ENCODE peak calls at places on chromosomes 16 and 17, in ten cellular contexts. One of them, this sample, is unnamed.

GRCh38 chr16:1213796-1214372 is 11.2 kb downstream of the TPSG1 start:
- DNase-seq in thoracic aorta: no peak
- DNase-seq in kidney: no peak
- DNase-seq in RWPE2: no peak
- DNase-seq in AG09319: no peak
- DNase-seq in A673: no peak
- DNase-seq in heart left ventricle: no peak
- DNase-seq in mucosa of descending colon: no peak
- DNase-seq in endodermal cell: no peak
- DNase-seq in fibroblast of lung: no peak
- DNase-seq in this sample: no peak

GRCh38 chr17:17680477-17681186 is 626 bp upstream of the RAI1 start:
- DNase-seq in kidney: no peak
- DNase-seq in RWPE2: no peak
- DNase-seq in A673: no peak
- DNase-seq in AG09319: no peak
- DNase-seq in thoracic aorta: no peak
- DNase-seq in heart left ventricle: no peak
- DNase-seq in endodermal cell: no peak
- DNase-seq in mucosa of descending colon: no peak
- DNase-seq in fibroblast of lung: no peak
- DNase-seq in this sample: no peak

GRCh38 chr16:85202631-85203461 is 90.6 kb upstream of the CIBAR2 start:
- DNase-seq in thoracic aorta: peak
- DNase-seq in fibroblast of lung: peak
- DNase-seq in mucosa of descending colon: peak
- DNase-seq in endodermal cell: peak
- DNase-seq in heart left ventricle: peak
- DNase-seq in RWPE2: no peak
- DNase-seq in AG09319: peak
- DNase-seq in A673: no peak
- DNase-seq in kidney: peak
- DNase-seq in this sample: peak

GRCh38 chr17:70621593-70621992 is 452.3 kb downstream of the KCNJ2 start:
- DNase-seq in mucosa of descending colon: no peak
- DNase-seq in fibroblast of lung: peak
- DNase-seq in kidney: no peak
- DNase-seq in thoracic aorta: no peak
- DNase-seq in endodermal cell: no peak
- DNase-seq in heart left ventricle: no peak
- DNase-seq in A673: peak
- DNase-seq in RWPE2: no peak
- DNase-seq in AG09319: no peak
- DNase-seq in this sample: no peak

GRCh38 chr16:89330177-89330856 is 112.8 kb downstream of the ZNF778 start:
- DNase-seq in endodermal cell: peak
- DNase-seq in RWPE2: peak
- DNase-seq in A673: no peak
- DNase-seq in thoracic aorta: no peak
- DNase-seq in mucosa of descending colon: no peak
- DNase-seq in AG09319: no peak
- DNase-seq in kidney: peak
- DNase-seq in heart left ventricle: peak
- DNase-seq in fibroblast of lung: peak
- DNase-seq in this sample: no peak

GRCh38 chr17:3558603-3559269 is 1.1 kb upstream of the TRPV3 start:
- DNase-seq in kidney: peak
- DNase-seq in AG09319: no peak
- DNase-seq in fibroblast of lung: peak
- DNase-seq in endodermal cell: peak
- DNase-seq in heart left ventricle: no peak
- DNase-seq in RWPE2: peak
- DNase-seq in A673: no peak
- DNase-seq in mucosa of descending colon: peak
- DNase-seq in thoracic aorta: no peak
- DNase-seq in this sample: no peak

GRCh38 chr17:41284546-41284945 is 9.0 kb downstream of the KRTAP9-7 start:
- DNase-seq in thoracic aorta: no peak
- DNase-seq in RWPE2: no peak
- DNase-seq in AG09319: no peak
- DNase-seq in A673: peak
- DNase-seq in fibroblast of lung: no peak
- DNase-seq in kidney: no peak
- DNase-seq in mucosa of descending colon: no peak
- DNase-seq in heart left ventricle: no peak
- DNase-seq in endodermal cell: no peak
- DNase-seq in this sample: no peak

GRCh38 chr16:48164907-48165715 is 9.3 kb upstream of the ABCC12 start:
- DNase-seq in endodermal cell: peak
- DNase-seq in A673: peak
- DNase-seq in heart left ventricle: peak
- DNase-seq in thoracic aorta: peak
- DNase-seq in RWPE2: no peak
- DNase-seq in AG09319: peak
- DNase-seq in mucosa of descending colon: peak
- DNase-seq in kidney: peak
- DNase-seq in fibroblast of lung: peak
- DNase-seq in this sample: peak

GRCh38 chr16:6153901-6154300 is 1056.3 kb upstream of the EEF2KMT start:
- DNase-seq in kidney: no peak
- DNase-seq in fibroblast of lung: peak
- DNase-seq in AG09319: no peak
- DNase-seq in endodermal cell: no peak
- DNase-seq in thoracic aorta: no peak
- DNase-seq in heart left ventricle: no peak
- DNase-seq in RWPE2: no peak
- DNase-seq in mucosa of descending colon: no peak
- DNase-seq in A673: no peak
- DNase-seq in this sample: no peak

GRCh38 chr17:82957469-82957795 is 117.6 kb upstream of the ZNF750 start:
- DNase-seq in kidney: peak
- DNase-seq in RWPE2: no peak
- DNase-seq in A673: no peak
- DNase-seq in thoracic aorta: no peak
- DNase-seq in endodermal cell: no peak
- DNase-seq in heart left ventricle: no peak
- DNase-seq in mucosa of descending colon: no peak
- DNase-seq in AG09319: no peak
- DNase-seq in fibroblast of lung: no peak
- DNase-seq in this sample: no peak

GRCh38 chr17:63679214-63679613 is 20.7 kb downstream of the LIMD2 start:
- DNase-seq in AG09319: no peak
- DNase-seq in RWPE2: no peak
- DNase-seq in mucosa of descending colon: no peak
- DNase-seq in kidney: no peak
- DNase-seq in endodermal cell: peak
- DNase-seq in A673: no peak
- DNase-seq in heart left ventricle: no peak
- DNase-seq in fibroblast of lung: no peak
- DNase-seq in thoracic aorta: no peak
- DNase-seq in this sample: no peak

GRCh38 chr16:70695351-70696070 is 9.7 kb upstream of the MTSS2 start:
- DNase-seq in AG09319: no peak
- DNase-seq in kidney: no peak
- DNase-seq in heart left ventricle: peak
- DNase-seq in thoracic aorta: no peak
- DNase-seq in fibroblast of lung: peak
- DNase-seq in endodermal cell: peak
- DNase-seq in RWPE2: no peak
- DNase-seq in mucosa of descending colon: peak
- DNase-seq in A673: no peak
- DNase-seq in this sample: no peak

GRCh38 chr17:55577011-55577586 is 65.8 kb upstream of the SMIM36 start:
- DNase-seq in heart left ventricle: peak
- DNase-seq in endodermal cell: no peak
- DNase-seq in mucosa of descending colon: peak
- DNase-seq in kidney: peak
- DNase-seq in AG09319: no peak
- DNase-seq in RWPE2: no peak
- DNase-seq in A673: peak
- DNase-seq in thoracic aorta: no peak
- DNase-seq in fibroblast of lung: peak
- DNase-seq in this sample: no peak

DNA sequence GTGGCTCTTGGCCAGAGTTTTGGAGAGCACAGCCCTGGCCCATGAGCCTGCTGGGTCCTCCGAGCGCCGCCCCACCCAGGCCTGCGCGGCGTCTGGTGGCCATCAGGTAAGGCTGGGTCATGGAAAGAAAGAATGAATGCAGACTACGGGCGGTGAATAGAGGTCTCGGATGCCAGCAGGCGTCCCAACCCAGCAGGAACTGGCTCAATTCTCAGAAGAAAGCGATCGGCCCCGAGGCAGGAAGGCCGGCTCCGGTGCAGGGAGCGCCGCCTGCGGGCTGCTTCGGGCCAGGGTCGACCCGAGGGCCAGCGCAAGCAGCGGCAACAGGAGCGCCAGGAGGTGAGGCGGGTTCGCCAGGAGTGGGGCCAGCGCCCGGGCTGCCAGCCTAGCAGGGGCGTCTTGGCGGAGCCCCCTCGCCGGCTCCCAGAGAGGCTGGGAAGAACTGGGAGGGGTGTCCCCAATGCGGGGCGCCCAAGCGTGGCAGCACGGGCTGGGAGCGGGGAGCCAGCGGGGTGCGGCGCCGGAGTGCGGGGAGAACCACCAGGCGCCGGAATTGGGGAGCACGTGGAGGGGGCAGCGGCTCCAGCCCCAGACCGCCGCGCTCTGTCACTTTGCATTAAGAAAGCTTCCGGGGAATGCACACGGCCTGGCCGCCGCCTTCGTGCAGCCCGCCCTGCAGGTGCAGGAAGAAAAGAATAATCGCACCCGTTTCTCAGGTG is 7.1 kb upstream of the TMC5 start:
- DNase-seq in endodermal cell: peak
- DNase-seq in heart left ventricle: no peak
- DNase-seq in thoracic aorta: no peak
- DNase-seq in kidney: no peak
- DNase-seq in A673: peak
- DNase-seq in AG09319: no peak
- DNase-seq in mucosa of descending colon: peak
- DNase-seq in fibroblast of lung: no peak
- DNase-seq in RWPE2: no peak
- DNase-seq in this sample: peak
- TF ChIP-seq CTCF in endodermal cell: peak
- TF ChIP-seq CTCF in heart left ventricle: no peak
- TF ChIP-seq CTCF in thoracic aorta: no peak
- TF ChIP-seq CTCF in kidney: no peak
- TF ChIP-seq CTCF in A673: peak
- TF ChIP-seq CTCF in AG09319: no peak
- TF ChIP-seq CTCF in mucosa of descending colon: no peak
- TF ChIP-seq CTCF in fibroblast of lung: no peak
- TF ChIP-seq CTCF in RWPE2: peak
- TF ChIP-seq CTCF in this sample: peak

GRCh38 chr17:44559288-44560249 is 2.3 kb downstream of the FZD2 start:
- DNase-seq in AG09319: no peak
- DNase-seq in kidney: no peak
- DNase-seq in endodermal cell: no peak
- DNase-seq in heart left ventricle: peak
- DNase-seq in A673: no peak
- DNase-seq in thoracic aorta: no peak
- DNase-seq in RWPE2: no peak
- DNase-seq in mucosa of descending colon: no peak
- DNase-seq in fibroblast of lung: peak
- DNase-seq in this sample: no peak

GRCh38 chr17:44568311-44568710 is 11.0 kb downstream of the FZD2 start:
- DNase-seq in mucosa of descending colon: no peak
- DNase-seq in endodermal cell: no peak
- DNase-seq in AG09319: no peak
- DNase-seq in thoracic aorta: no peak
- DNase-seq in fibroblast of lung: no peak
- DNase-seq in kidney: no peak
- DNase-seq in RWPE2: no peak
- DNase-seq in A673: no peak
- DNase-seq in heart left ventricle: no peak
- DNase-seq in this sample: no peak

GRCh38 chr17:44565866-44566443 is 8.7 kb downstream of the FZD2 start:
- DNase-seq in fibroblast of lung: no peak
- DNase-seq in mucosa of descending colon: no peak
- DNase-seq in RWPE2: no peak
- DNase-seq in heart left ventricle: no peak
- DNase-seq in thoracic aorta: no peak
- DNase-seq in kidney: no peak
- DNase-seq in endodermal cell: peak
- DNase-seq in AG09319: no peak
- DNase-seq in A673: no peak
- DNase-seq in this sample: no peak

GRCh38 chr17:44561237-44561623 is 3.9 kb downstream of the FZD2 start:
- DNase-seq in RWPE2: no peak
- DNase-seq in endodermal cell: no peak
- DNase-seq in thoracic aorta: no peak
- DNase-seq in kidney: no peak
- DNase-seq in mucosa of descending colon: no peak
- DNase-seq in AG09319: no peak
- DNase-seq in fibroblast of lung: no peak
- DNase-seq in A673: no peak
- DNase-seq in heart left ventricle: no peak
- DNase-seq in this sample: no peak

DNA sequence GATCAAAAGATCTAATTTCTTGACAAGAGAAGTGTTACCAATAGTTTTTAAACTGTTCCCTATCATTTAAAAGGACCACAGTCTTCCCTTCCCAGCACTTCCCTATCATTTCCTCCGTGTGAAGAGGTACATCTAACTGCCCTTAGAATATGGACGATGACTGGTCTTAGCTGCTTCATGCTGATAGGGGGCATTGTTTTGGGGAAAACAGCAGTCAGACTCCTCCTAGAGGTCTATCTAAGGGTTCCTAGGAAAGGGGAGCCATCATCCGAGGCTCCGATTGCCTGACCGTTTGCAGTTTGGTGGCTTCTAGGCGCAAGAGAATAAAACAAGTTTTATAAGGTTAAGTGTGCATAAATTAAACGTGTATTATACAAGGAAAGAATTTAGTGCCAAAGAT is 7.1 kb downstream of the FZD2 start:
- DNase-seq in thoracic aorta: no peak
- DNase-seq in endodermal cell: no peak
- DNase-seq in mucosa of descending colon: no peak
- DNase-seq in RWPE2: no peak
- DNase-seq in kidney: no peak
- DNase-seq in AG09319: no peak
- DNase-seq in heart left ventricle: no peak
- DNase-seq in fibroblast of lung: no peak
- DNase-seq in A673: no peak
- DNase-seq in this sample: no peak
- TF ChIP-seq CTCF in thoracic aorta: no peak
- TF ChIP-seq CTCF in endodermal cell: peak
- TF ChIP-seq CTCF in mucosa of descending colon: no peak
- TF ChIP-seq CTCF in RWPE2: no peak
- TF ChIP-seq CTCF in kidney: no peak
- TF ChIP-seq CTCF in AG09319: no peak
- TF ChIP-seq CTCF in heart left ventricle: no peak
- TF ChIP-seq CTCF in fibroblast of lung: no peak
- TF ChIP-seq CTCF in A673: no peak
- TF ChIP-seq CTCF in this sample: no peak

GRCh38 chr17:74736423-74737298 is at the start of gene RAB37:
- DNase-seq in mucosa of descending colon: no peak
- DNase-seq in RWPE2: no peak
- DNase-seq in fibroblast of lung: no peak
- DNase-seq in AG09319: no peak
- DNase-seq in thoracic aorta: no peak
- DNase-seq in A673: no peak
- DNase-seq in endodermal cell: peak
- DNase-seq in heart left ventricle: no peak
- DNase-seq in kidney: no peak
- DNase-seq in this sample: peak
- TF ChIP-seq CTCF in mucosa of descending colon: peak
- TF ChIP-seq CTCF in RWPE2: no peak
- TF ChIP-seq CTCF in fibroblast of lung: no peak
- TF ChIP-seq CTCF in AG09319: peak
- TF ChIP-seq CTCF in thoracic aorta: no peak
- TF ChIP-seq CTCF in A673: peak
- TF ChIP-seq CTCF in endodermal cell: peak
- TF ChIP-seq CTCF in heart left ventricle: peak
- TF ChIP-seq CTCF in kidney: no peak
- TF ChIP-seq CTCF in this sample: no peak

GRCh38 chr17:57735707-57736106 is 9.4 kb downstream of the CCDC182 start:
- DNase-seq in kidney: no peak
- DNase-seq in fibroblast of lung: no peak
- DNase-seq in A673: peak
- DNase-seq in mucosa of descending colon: no peak
- DNase-seq in thoracic aorta: no peak
- DNase-seq in endodermal cell: peak
- DNase-seq in heart left ventricle: no peak
- DNase-seq in AG09319: no peak
- DNase-seq in RWPE2: no peak
- DNase-seq in this sample: no peak
- TF ChIP-seq CTCF in kidney: peak
- TF ChIP-seq CTCF in fibroblast of lung: no peak
- TF ChIP-seq CTCF in A673: peak
- TF ChIP-seq CTCF in mucosa of descending colon: no peak
- TF ChIP-seq CTCF in thoracic aorta: no peak
- TF ChIP-seq CTCF in endodermal cell: peak
- TF ChIP-seq CTCF in heart left ventricle: peak
- TF ChIP-seq CTCF in AG09319: no peak
- TF ChIP-seq CTCF in RWPE2: peak
- TF ChIP-seq CTCF in this sample: peak